ENCODE peak calls at places on chromosomes 1 and 21, in five cellular contexts. One of them, this sample, is unnamed.

GRCh38 chr1:53644909-53645689 is 93.9 kb downstream of the GLIS1 start:
- DNase-seq in neuronal stem cell: no peak
- DNase-seq in IMR-90: peak; percentile 23
- DNase-seq in H9: peak; percentile 17
- DNase-seq in H1: no peak
- DNase-seq in this sample: peak; percentile 18

GRCh38 chr21:42387843-42388242 is 8.0 kb downstream of the TMPRSS3 start:
- DNase-seq in neuronal stem cell: no peak
- DNase-seq in IMR-90: no peak
- DNase-seq in H9: no peak
- DNase-seq in H1: no peak
- DNase-seq in this sample: no peak

GRCh38 chr1:229379901-229380300 is 37.1 kb upstream of the CCSAP start:
- DNase-seq in neuronal stem cell: no peak
- DNase-seq in IMR-90: no peak
- DNase-seq in H9: no peak
- DNase-seq in H1: no peak
- DNase-seq in this sample: no peak

GRCh38 chr1:12566484-12567287 is 51.3 kb downstream of the DHRS3 start:
- DNase-seq in neuronal stem cell: no peak
- DNase-seq in IMR-90: no peak
- DNase-seq in H9: no peak
- DNase-seq in H1: no peak
- DNase-seq in this sample: no peak

GRCh38 chr1:40664167-40664537 is 1.3 kb downstream of the RIMS3 start:
- DNase-seq in neuronal stem cell: no peak
- DNase-seq in IMR-90: no peak
- DNase-seq in H9: no peak
- DNase-seq in H1: no peak
- DNase-seq in this sample: no peak

GRCh38 chr1:159577446-159577845 is 10.2 kb upstream of the APCS start:
- DNase-seq in neuronal stem cell: no peak
- DNase-seq in IMR-90: no peak
- DNase-seq in H9: no peak
- DNase-seq in H1: no peak
- DNase-seq in this sample: no peak

GRCh38 chr1:218617986-218618385 is 272.9 kb downstream of the TGFB2 start:
- DNase-seq in neuronal stem cell: no peak
- DNase-seq in IMR-90: peak; percentile 10
- DNase-seq in H9: no peak
- DNase-seq in H1: no peak
- DNase-seq in this sample: no peak

GRCh38 chr1:227947425-227947677 is 381 bp downstream of the WNT9A start:
- DNase-seq in neuronal stem cell: no peak
- DNase-seq in IMR-90: no peak
- DNase-seq in H9: peak; percentile 59
- DNase-seq in H1: no peak
- DNase-seq in this sample: no peak

GRCh38 chr1:16236091-16236494 is 890 bp downstream of the CPLANE2 start:
- DNase-seq in neuronal stem cell: no peak
- DNase-seq in IMR-90: peak; percentile 18
- DNase-seq in H9: no peak
- DNase-seq in H1: no peak
- DNase-seq in this sample: peak; percentile 40

GRCh38 chr1:207798847-207799246 is 47.0 kb downstream of the CD46 start:
- DNase-seq in neuronal stem cell: no peak
- DNase-seq in IMR-90: peak; percentile 18
- DNase-seq in H9: no peak
- DNase-seq in H1: no peak
- DNase-seq in this sample: peak; percentile 33

GRCh38 chr1:119294199-119294598 is 74.4 kb upstream of the HAO2 start:
- DNase-seq in neuronal stem cell: no peak
- DNase-seq in IMR-90: no peak
- DNase-seq in H9: no peak
- DNase-seq in H1: no peak
- DNase-seq in this sample: no peak

GRCh38 chr1:212161231-212161781 is 123.9 kb upstream of the PPP2R5A start:
- DNase-seq in neuronal stem cell: no peak
- DNase-seq in IMR-90: peak; percentile 87
- DNase-seq in H9: no peak
- DNase-seq in H1: no peak
- DNase-seq in this sample: peak; percentile 78

GRCh38 chr21:29689753-29690152 is 250.0 kb downstream of the GRIK1 start:
- DNase-seq in neuronal stem cell: no peak
- DNase-seq in IMR-90: no peak
- DNase-seq in H9: no peak
- DNase-seq in H1: no peak
- DNase-seq in this sample: no peak

GRCh38 chr1:112626887-112627286 is 7.3 kb downstream of the CAPZA1 start:
- DNase-seq in neuronal stem cell: no peak
- DNase-seq in IMR-90: no peak
- DNase-seq in H9: no peak
- DNase-seq in H1: no peak
- DNase-seq in this sample: no peak

GRCh38 chr1:113835686-113836290 is 23.5 kb upstream of the RSBN1 start:
- DNase-seq in neuronal stem cell: no peak
- DNase-seq in IMR-90: peak; percentile 61
- DNase-seq in H9: no peak
- DNase-seq in H1: no peak
- DNase-seq in this sample: peak; percentile 62

GRCh38 chr1:9289724-9290493 is 2.8 kb upstream of the SPSB1 start:
- DNase-seq in neuronal stem cell: no peak
- DNase-seq in IMR-90: peak; percentile 95
- DNase-seq in H9: no peak
- DNase-seq in H1: no peak
- DNase-seq in this sample: peak; percentile 93
- H4K8ac ChIP-seq in neuronal stem cell: no peak overlapping the region
- H4K8ac ChIP-seq in IMR-90: no peak overlapping the region
- H4K8ac ChIP-seq in H9: no peak overlapping the region
- H4K8ac ChIP-seq in H1: no peak overlapping the region
- H4K8ac ChIP-seq in this sample: no peak overlapping the region

GRCh38 chr1:51330331-51331201 is at the start of gene TTC39A:
- DNase-seq in neuronal stem cell: no peak
- DNase-seq in IMR-90: no peak
- DNase-seq in H9: no peak
- DNase-seq in H1: no peak
- DNase-seq in this sample: no peak
- H4K8ac ChIP-seq in neuronal stem cell: peak within 1 kb of the TSS; percentile 59
- H4K8ac ChIP-seq in IMR-90: no peak within 1 kb of the TSS
- H4K8ac ChIP-seq in H9: no peak within 1 kb of the TSS
- H4K8ac ChIP-seq in H1: no peak within 1 kb of the TSS
- H4K8ac ChIP-seq in this sample: peak within 1 kb of the TSS; percentile 67

DNA sequence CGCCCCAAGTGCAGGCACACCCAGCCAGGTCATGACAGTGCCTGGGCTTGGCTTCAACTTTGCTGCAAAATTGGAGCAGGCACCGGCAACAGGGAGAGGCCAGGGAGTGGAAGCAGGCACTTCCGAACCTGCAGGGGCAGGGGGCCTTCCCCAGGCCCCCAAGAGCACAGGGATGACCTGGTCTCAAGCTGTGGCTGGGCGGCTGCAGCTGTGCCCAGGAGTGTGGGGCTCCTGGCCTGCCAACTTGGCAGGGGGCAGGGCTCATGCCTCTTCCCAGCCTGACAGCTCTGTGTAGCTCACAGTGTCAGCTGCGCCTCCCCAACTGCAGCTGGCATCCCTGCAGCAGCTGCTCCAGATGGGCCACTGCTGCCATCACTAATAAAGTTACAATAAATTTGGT is 51.5 kb upstream of the SCYL3 start:
- DNase-seq in neuronal stem cell: no peak
- DNase-seq in IMR-90: no peak
- DNase-seq in H9: no peak
- DNase-seq in H1: no peak
- DNase-seq in this sample: no peak
- H4K8ac ChIP-seq in neuronal stem cell: peak overlapping the region; percentile 82
- H4K8ac ChIP-seq in IMR-90: no peak overlapping the region
- H4K8ac ChIP-seq in H9: no peak overlapping the region
- H4K8ac ChIP-seq in H1: peak overlapping the region; percentile 35
- H4K8ac ChIP-seq in this sample: peak overlapping the region; percentile 49

GRCh38 chr1:83706354-83706938 is 292.5 kb downstream of the TTLL7 start:
- DNase-seq in neuronal stem cell: no peak
- DNase-seq in IMR-90: no peak
- DNase-seq in H9: no peak
- DNase-seq in H1: no peak
- DNase-seq in this sample: no peak
- H4K8ac ChIP-seq in neuronal stem cell: no peak overlapping the region
- H4K8ac ChIP-seq in IMR-90: no peak overlapping the region
- H4K8ac ChIP-seq in H9: no peak overlapping the region
- H4K8ac ChIP-seq in H1: no peak overlapping the region
- H4K8ac ChIP-seq in this sample: no peak overlapping the region

DNA sequence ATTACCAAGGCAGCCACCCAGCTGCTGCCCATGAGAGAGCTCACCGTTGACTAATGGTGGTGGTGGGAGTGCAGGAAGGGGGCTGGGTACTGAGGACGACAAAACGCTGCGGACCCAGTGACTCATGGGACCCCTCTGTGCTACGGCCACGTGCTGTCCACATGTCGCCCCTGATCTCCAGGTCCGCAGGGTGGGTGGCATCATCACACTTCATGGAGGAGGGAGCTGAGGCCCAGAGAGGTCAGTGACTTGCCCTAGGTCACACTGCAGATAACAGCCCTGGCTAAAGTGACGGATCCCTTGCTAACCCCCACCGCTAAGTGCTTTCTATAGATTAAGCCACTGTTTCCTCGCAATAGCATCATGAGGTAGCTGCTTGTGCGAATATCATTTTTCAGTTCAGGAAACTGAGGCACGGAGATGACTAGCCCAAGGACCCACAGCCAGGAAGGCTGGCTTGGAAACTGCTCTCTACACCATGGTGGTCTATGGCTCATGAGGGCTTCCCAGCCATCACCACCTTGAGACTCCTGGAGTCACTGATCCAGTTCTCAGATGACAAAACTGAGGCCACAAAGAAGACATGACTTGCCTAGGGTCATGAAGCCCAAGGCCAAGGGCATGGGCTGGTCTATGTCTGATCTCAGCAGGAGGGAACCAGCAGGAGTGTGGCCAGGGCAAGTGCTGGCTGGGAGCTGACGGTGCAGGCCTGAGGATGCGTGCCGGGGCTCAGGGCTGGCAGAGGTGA is 12.6 kb downstream of the RUNX3 start:
- DNase-seq in neuronal stem cell: no peak
- DNase-seq in IMR-90: no peak
- DNase-seq in H9: no peak
- DNase-seq in H1: no peak
- DNase-seq in this sample: no peak
- H4K8ac ChIP-seq in neuronal stem cell: no peak overlapping the region
- H4K8ac ChIP-seq in IMR-90: no peak overlapping the region
- H4K8ac ChIP-seq in H9: no peak overlapping the region
- H4K8ac ChIP-seq in H1: peak overlapping the region; percentile 4
- H4K8ac ChIP-seq in this sample: no peak overlapping the region

DNA sequence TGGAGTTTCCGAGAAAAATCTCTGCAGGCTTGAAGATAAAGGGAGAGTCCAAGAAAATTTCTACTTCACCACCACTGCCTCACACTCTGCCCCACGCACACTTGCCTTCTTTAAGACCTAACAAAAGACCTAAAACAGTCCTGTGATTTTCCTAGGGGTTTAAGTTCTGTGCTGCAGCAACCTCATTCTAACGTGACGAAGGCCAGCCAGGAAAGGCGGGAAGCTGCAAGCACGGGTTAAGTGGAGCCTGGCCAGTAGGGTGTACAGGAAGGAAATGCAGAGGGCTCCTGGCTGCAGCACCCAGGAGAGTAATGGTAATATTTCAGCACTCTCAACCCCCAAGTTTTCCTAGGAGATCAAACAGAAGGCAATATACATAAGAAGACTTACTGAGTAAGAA is 1.5 kb downstream of the SPATA6 start:
- DNase-seq in neuronal stem cell: no peak
- DNase-seq in IMR-90: no peak
- DNase-seq in H9: peak; percentile 50
- DNase-seq in H1: no peak
- DNase-seq in this sample: peak; percentile 18
- H4K8ac ChIP-seq in neuronal stem cell: no peak overlapping the region
- H4K8ac ChIP-seq in IMR-90: no peak overlapping the region
- H4K8ac ChIP-seq in H9: no peak overlapping the region
- H4K8ac ChIP-seq in H1: no peak overlapping the region
- H4K8ac ChIP-seq in this sample: no peak overlapping the region

DNA sequence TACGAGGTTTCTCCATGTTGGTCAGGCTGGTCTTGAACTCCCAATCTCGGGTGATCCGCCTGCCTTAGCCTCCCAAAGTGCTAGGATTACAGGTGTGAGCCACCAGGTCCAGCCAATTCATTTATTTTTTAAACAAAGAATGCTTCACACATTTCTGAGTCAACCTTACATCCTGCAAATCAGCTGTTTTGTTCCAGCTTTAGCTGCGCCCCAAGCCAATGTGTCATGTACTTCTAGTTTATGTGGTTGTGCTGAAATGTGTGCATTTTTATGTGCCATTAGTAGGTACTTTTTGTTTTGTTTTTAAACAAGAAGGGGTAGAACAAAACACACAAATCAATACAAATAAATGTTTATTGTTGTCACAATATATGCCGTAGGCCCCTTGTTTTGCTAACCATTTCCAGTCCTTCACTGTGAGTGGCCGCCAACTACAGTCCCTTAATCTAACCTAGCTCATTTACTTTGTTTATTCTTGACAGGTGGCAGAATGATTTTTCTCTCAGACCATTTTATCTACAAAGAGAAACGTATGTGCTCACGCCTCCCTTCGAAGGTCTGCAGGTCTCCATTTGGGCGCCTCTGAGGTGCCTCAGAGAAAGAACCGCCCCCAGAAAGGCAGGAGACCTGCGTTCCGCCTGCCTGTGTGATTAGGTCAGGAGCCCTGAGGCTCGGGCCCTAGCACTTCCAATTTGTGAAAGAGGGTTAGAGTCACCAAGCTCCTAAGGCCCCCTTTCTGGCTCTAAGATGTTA is 2.8 kb upstream of the CASQ2 start:
- DNase-seq in neuronal stem cell: no peak
- DNase-seq in IMR-90: no peak
- DNase-seq in H9: peak; percentile 78
- DNase-seq in H1: peak; percentile 29
- DNase-seq in this sample: no peak
- H4K8ac ChIP-seq in neuronal stem cell: no peak overlapping the region
- H4K8ac ChIP-seq in IMR-90: no peak overlapping the region
- H4K8ac ChIP-seq in H9: no peak overlapping the region
- H4K8ac ChIP-seq in H1: no peak overlapping the region
- H4K8ac ChIP-seq in this sample: peak overlapping the region; percentile 69

GRCh38 chr1:44031051-44031899 is at the start of gene SLC6A9:
- DNase-seq in neuronal stem cell: peak; percentile 66
- DNase-seq in IMR-90: peak; percentile 81
- DNase-seq in H9: peak; percentile 70
- DNase-seq in H1: peak; percentile 47
- DNase-seq in this sample: peak; percentile 80
- H4K8ac ChIP-seq in neuronal stem cell: no peak within 1 kb of the TSS
- H4K8ac ChIP-seq in IMR-90: no peak within 1 kb of the TSS
- H4K8ac ChIP-seq in H9: no peak within 1 kb of the TSS
- H4K8ac ChIP-seq in H1: peak within 1 kb of the TSS; percentile 90
- H4K8ac ChIP-seq in this sample: peak within 1 kb of the TSS; percentile 66

This sample was measured in mesenchymal stem cell.